ENCODE peak calls at places on chromosomes 7 and 10, in nine cellular contexts. One of them, this sample, is unnamed.

GRCh38 chr7:36309716-36310115 is 79.9 kb upstream of the ANLN start:
- DNase-seq in PC-9: no peak
- DNase-seq in glomerular endothelial cell: no peak
- DNase-seq in KBM-7: no peak
- DNase-seq in heart right ventricle: no peak
- DNase-seq in IMR-90: no peak
- DNase-seq in A549: no peak
- DNase-seq in MM.1S: no peak
- DNase-seq in activated CD4-positive, alpha-beta T cell treated with anti-CD3 and anti-CD28 coated beads, Interleukin-2, amount 50 U/mL, for 48 hours: no peak
- DNase-seq in this sample: no peak

GRCh38 chr7:2645274-2645868 is 13.6 kb downstream of the TTYH3 start:
- DNase-seq in PC-9: no peak
- DNase-seq in glomerular endothelial cell: no peak
- DNase-seq in KBM-7: peak; percentile 90
- DNase-seq in heart right ventricle: no peak
- DNase-seq in IMR-90: no peak
- DNase-seq in A549: no peak
- DNase-seq in MM.1S: peak; percentile 27
- DNase-seq in activated CD4-positive, alpha-beta T cell treated with anti-CD3 and anti-CD28 coated beads, Interleukin-2, amount 50 U/mL, for 48 hours: peak; percentile 15
- DNase-seq in this sample: no peak

GRCh38 chr10:6321880-6322279 is 119.1 kb downstream of the PFKFB3 start:
- DNase-seq in PC-9: no peak
- DNase-seq in glomerular endothelial cell: no peak
- DNase-seq in KBM-7: no peak
- DNase-seq in heart right ventricle: no peak
- DNase-seq in IMR-90: peak; percentile 59
- DNase-seq in A549: peak; percentile 25
- DNase-seq in MM.1S: no peak
- DNase-seq in activated CD4-positive, alpha-beta T cell treated with anti-CD3 and anti-CD28 coated beads, Interleukin-2, amount 50 U/mL, for 48 hours: no peak
- DNase-seq in this sample: no peak

GRCh38 chr10:34880817-34881216 is 65.7 kb upstream of the PARD3 start:
- DNase-seq in PC-9: no peak
- DNase-seq in glomerular endothelial cell: no peak
- DNase-seq in KBM-7: no peak
- DNase-seq in heart right ventricle: no peak
- DNase-seq in IMR-90: no peak
- DNase-seq in A549: no peak
- DNase-seq in MM.1S: no peak
- DNase-seq in activated CD4-positive, alpha-beta T cell treated with anti-CD3 and anti-CD28 coated beads, Interleukin-2, amount 50 U/mL, for 48 hours: no peak
- DNase-seq in this sample: no peak

GRCh38 chr7:5532520-5533335 is 109.1 kb upstream of the TNRC18 start:
- DNase-seq in PC-9: peak; percentile 85
- DNase-seq in glomerular endothelial cell: no peak
- DNase-seq in KBM-7: peak; percentile 96
- DNase-seq in heart right ventricle: peak; percentile 55
- DNase-seq in IMR-90: no peak
- DNase-seq in A549: peak; percentile 45
- DNase-seq in MM.1S: peak; percentile 30
- DNase-seq in activated CD4-positive, alpha-beta T cell treated with anti-CD3 and anti-CD28 coated beads, Interleukin-2, amount 50 U/mL, for 48 hours: peak; percentile 71
- DNase-seq in this sample: no peak

GRCh38 chr10:75127481-75127880 is 16.0 kb downstream of the SAMD8 start:
- DNase-seq in PC-9: no peak
- DNase-seq in glomerular endothelial cell: peak; percentile 56
- DNase-seq in KBM-7: no peak
- DNase-seq in heart right ventricle: no peak
- DNase-seq in IMR-90: peak; percentile 44
- DNase-seq in A549: no peak
- DNase-seq in MM.1S: no peak
- DNase-seq in activated CD4-positive, alpha-beta T cell treated with anti-CD3 and anti-CD28 coated beads, Interleukin-2, amount 50 U/mL, for 48 hours: no peak
- DNase-seq in this sample: no peak

GRCh38 chr10:63798599-63799498 is 277.6 kb downstream of the REEP3 start:
- DNase-seq in PC-9: no peak
- DNase-seq in glomerular endothelial cell: peak; percentile 89
- DNase-seq in KBM-7: peak; percentile 12
- DNase-seq in heart right ventricle: peak; percentile 54
- DNase-seq in IMR-90: peak; percentile 78
- DNase-seq in A549: peak; percentile 24
- DNase-seq in MM.1S: no peak
- DNase-seq in activated CD4-positive, alpha-beta T cell treated with anti-CD3 and anti-CD28 coated beads, Interleukin-2, amount 50 U/mL, for 48 hours: no peak
- DNase-seq in this sample: peak; percentile 20

GRCh38 chr10:4889959-4890358 is 64.0 kb downstream of the AKR1E2 start:
- DNase-seq in PC-9: no peak
- DNase-seq in glomerular endothelial cell: no peak
- DNase-seq in KBM-7: no peak
- DNase-seq in heart right ventricle: no peak
- DNase-seq in IMR-90: no peak
- DNase-seq in A549: no peak
- DNase-seq in MM.1S: no peak
- DNase-seq in activated CD4-positive, alpha-beta T cell treated with anti-CD3 and anti-CD28 coated beads, Interleukin-2, amount 50 U/mL, for 48 hours: no peak
- DNase-seq in this sample: no peak

GRCh38 chr7:99627513-99627912 is 10.8 kb downstream of the ZSCAN25 start:
- DNase-seq in PC-9: no peak
- DNase-seq in glomerular endothelial cell: no peak
- DNase-seq in KBM-7: no peak
- DNase-seq in heart right ventricle: no peak
- DNase-seq in IMR-90: no peak
- DNase-seq in A549: no peak
- DNase-seq in MM.1S: no peak
- DNase-seq in activated CD4-positive, alpha-beta T cell treated with anti-CD3 and anti-CD28 coated beads, Interleukin-2, amount 50 U/mL, for 48 hours: no peak
- DNase-seq in this sample: no peak

GRCh38 chr7:44348851-44349781 is 23.7 kb upstream of the CAMK2B start:
- DNase-seq in PC-9: no peak
- DNase-seq in glomerular endothelial cell: no peak
- DNase-seq in KBM-7: no peak
- DNase-seq in heart right ventricle: no peak
- DNase-seq in IMR-90: no peak
- DNase-seq in A549: no peak
- DNase-seq in MM.1S: no peak
- DNase-seq in activated CD4-positive, alpha-beta T cell treated with anti-CD3 and anti-CD28 coated beads, Interleukin-2, amount 50 U/mL, for 48 hours: no peak
- DNase-seq in this sample: no peak

GRCh38 chr10:123144697-123145541 is 3.0 kb upstream of the HMX2 start:
- DNase-seq in PC-9: no peak
- DNase-seq in glomerular endothelial cell: no peak
- DNase-seq in KBM-7: peak; percentile 51
- DNase-seq in heart right ventricle: no peak
- DNase-seq in IMR-90: no peak
- DNase-seq in A549: no peak
- DNase-seq in MM.1S: no peak
- DNase-seq in activated CD4-positive, alpha-beta T cell treated with anti-CD3 and anti-CD28 coated beads, Interleukin-2, amount 50 U/mL, for 48 hours: no peak
- DNase-seq in this sample: no peak

GRCh38 chr7:31493714-31494181 is 20.1 kb upstream of the ITPRID1 start:
- DNase-seq in PC-9: peak; percentile 25
- DNase-seq in glomerular endothelial cell: no peak
- DNase-seq in KBM-7: no peak
- DNase-seq in heart right ventricle: no peak
- DNase-seq in IMR-90: no peak
- DNase-seq in A549: no peak
- DNase-seq in MM.1S: no peak
- DNase-seq in activated CD4-positive, alpha-beta T cell treated with anti-CD3 and anti-CD28 coated beads, Interleukin-2, amount 50 U/mL, for 48 hours: no peak
- DNase-seq in this sample: no peak

GRCh38 chr7:149866817-149867447 is 6.8 kb upstream of the ATP6V0E2 start:
- DNase-seq in PC-9: no peak
- DNase-seq in glomerular endothelial cell: no peak
- DNase-seq in KBM-7: peak; percentile 77
- DNase-seq in heart right ventricle: peak; percentile 52
- DNase-seq in IMR-90: peak; percentile 82
- DNase-seq in A549: no peak
- DNase-seq in MM.1S: no peak
- DNase-seq in activated CD4-positive, alpha-beta T cell treated with anti-CD3 and anti-CD28 coated beads, Interleukin-2, amount 50 U/mL, for 48 hours: no peak
- DNase-seq in this sample: no peak

GRCh38 chr7:140027866-140028265 is 34.9 kb downstream of the PARP12 start:
- DNase-seq in PC-9: no peak
- DNase-seq in glomerular endothelial cell: no peak
- DNase-seq in KBM-7: no peak
- DNase-seq in heart right ventricle: no peak
- DNase-seq in IMR-90: no peak
- DNase-seq in A549: no peak
- DNase-seq in MM.1S: no peak
- DNase-seq in activated CD4-positive, alpha-beta T cell treated with anti-CD3 and anti-CD28 coated beads, Interleukin-2, amount 50 U/mL, for 48 hours: no peak
- DNase-seq in this sample: no peak

GRCh38 chr7:76397409-76398183 is 11.9 kb downstream of the SSC4D start:
- DNase-seq in PC-9: peak; percentile 81
- DNase-seq in glomerular endothelial cell: no peak
- DNase-seq in KBM-7: peak; percentile 56
- DNase-seq in heart right ventricle: peak; percentile 87
- DNase-seq in IMR-90: peak; percentile 31
- DNase-seq in A549: peak; percentile 90
- DNase-seq in MM.1S: peak; percentile 70
- DNase-seq in activated CD4-positive, alpha-beta T cell treated with anti-CD3 and anti-CD28 coated beads, Interleukin-2, amount 50 U/mL, for 48 hours: peak; percentile 90
- DNase-seq in this sample: no peak

GRCh38 chr10:126957111-126957510 is 51.9 kb downstream of the DOCK1 start:
- DNase-seq in PC-9: no peak
- DNase-seq in glomerular endothelial cell: no peak
- DNase-seq in KBM-7: no peak
- DNase-seq in heart right ventricle: no peak
- DNase-seq in IMR-90: no peak
- DNase-seq in A549: no peak
- DNase-seq in MM.1S: no peak
- DNase-seq in activated CD4-positive, alpha-beta T cell treated with anti-CD3 and anti-CD28 coated beads, Interleukin-2, amount 50 U/mL, for 48 hours: no peak
- DNase-seq in this sample: no peak

GRCh38 chr10:61899045-61899444 is 2.5 kb upstream of the ARID5B start:
- DNase-seq in PC-9: no peak
- DNase-seq in glomerular endothelial cell: no peak
- DNase-seq in KBM-7: peak; percentile 57
- DNase-seq in heart right ventricle: no peak
- DNase-seq in IMR-90: peak; percentile 85
- DNase-seq in A549: no peak
- DNase-seq in MM.1S: peak; percentile 53
- DNase-seq in activated CD4-positive, alpha-beta T cell treated with anti-CD3 and anti-CD28 coated beads, Interleukin-2, amount 50 U/mL, for 48 hours: no peak
- DNase-seq in this sample: no peak

GRCh38 chr10:96873756-96874467 is 41.8 kb downstream of the LCOR start:
- DNase-seq in PC-9: no peak
- DNase-seq in glomerular endothelial cell: no peak
- DNase-seq in KBM-7: no peak
- DNase-seq in heart right ventricle: no peak
- DNase-seq in IMR-90: no peak
- DNase-seq in A549: no peak
- DNase-seq in MM.1S: no peak
- DNase-seq in activated CD4-positive, alpha-beta T cell treated with anti-CD3 and anti-CD28 coated beads, Interleukin-2, amount 50 U/mL, for 48 hours: no peak
- DNase-seq in this sample: no peak

GRCh38 chr10:44520651-44521050 is 135.8 kb upstream of the CXCL12 start:
- DNase-seq in PC-9: no peak
- DNase-seq in glomerular endothelial cell: no peak
- DNase-seq in KBM-7: no peak
- DNase-seq in heart right ventricle: no peak
- DNase-seq in IMR-90: peak; percentile 11
- DNase-seq in A549: no peak
- DNase-seq in MM.1S: no peak
- DNase-seq in activated CD4-positive, alpha-beta T cell treated with anti-CD3 and anti-CD28 coated beads, Interleukin-2, amount 50 U/mL, for 48 hours: no peak
- DNase-seq in this sample: no peak

GRCh38 chr10:4281207-4281825 is 496.3 kb upstream of the KLF6 start:
- DNase-seq in PC-9: no peak
- DNase-seq in glomerular endothelial cell: no peak
- DNase-seq in KBM-7: no peak
- DNase-seq in heart right ventricle: no peak
- DNase-seq in IMR-90: no peak
- DNase-seq in A549: no peak
- DNase-seq in MM.1S: no peak
- DNase-seq in activated CD4-positive, alpha-beta T cell treated with anti-CD3 and anti-CD28 coated beads, Interleukin-2, amount 50 U/mL, for 48 hours: no peak
- DNase-seq in this sample: no peak

GRCh38 chr7:27611043-27611442 is 51.6 kb downstream of the HIBADH start:
- DNase-seq in PC-9: peak; percentile 49
- DNase-seq in glomerular endothelial cell: no peak
- DNase-seq in KBM-7: no peak
- DNase-seq in heart right ventricle: no peak
- DNase-seq in IMR-90: peak; percentile 41
- DNase-seq in A549: no peak
- DNase-seq in MM.1S: no peak
- DNase-seq in activated CD4-positive, alpha-beta T cell treated with anti-CD3 and anti-CD28 coated beads, Interleukin-2, amount 50 U/mL, for 48 hours: no peak
- DNase-seq in this sample: no peak

GRCh38 chr10:48496831-48497792 is 107.8 kb downstream of the ARHGAP22 start:
- DNase-seq in PC-9: peak; percentile 37
- DNase-seq in glomerular endothelial cell: no peak
- DNase-seq in KBM-7: peak; percentile 73
- DNase-seq in heart right ventricle: no peak
- DNase-seq in IMR-90: peak; percentile 78
- DNase-seq in A549: no peak
- DNase-seq in MM.1S: no peak
- DNase-seq in activated CD4-positive, alpha-beta T cell treated with anti-CD3 and anti-CD28 coated beads, Interleukin-2, amount 50 U/mL, for 48 hours: no peak
- DNase-seq in this sample: no peak

GRCh38 chr10:69458426-69459100 is 7.3 kb downstream of the TSPAN15 start:
- DNase-seq in PC-9: peak; percentile 97
- DNase-seq in glomerular endothelial cell: no peak
- DNase-seq in KBM-7: no peak
- DNase-seq in heart right ventricle: no peak
- DNase-seq in IMR-90: no peak
- DNase-seq in A549: no peak
- DNase-seq in MM.1S: no peak
- DNase-seq in activated CD4-positive, alpha-beta T cell treated with anti-CD3 and anti-CD28 coated beads, Interleukin-2, amount 50 U/mL, for 48 hours: no peak
- DNase-seq in this sample: no peak

GRCh38 chr7:92608380-92609322 is 18.5 kb upstream of the FAM133B start:
- DNase-seq in PC-9: no peak
- DNase-seq in glomerular endothelial cell: no peak
- DNase-seq in KBM-7: no peak
- DNase-seq in heart right ventricle: peak; percentile 24
- DNase-seq in IMR-90: no peak
- DNase-seq in A549: no peak
- DNase-seq in MM.1S: no peak
- DNase-seq in activated CD4-positive, alpha-beta T cell treated with anti-CD3 and anti-CD28 coated beads, Interleukin-2, amount 50 U/mL, for 48 hours: no peak
- DNase-seq in this sample: no peak

GRCh38 chr10:93977442-93977841 is 16.3 kb upstream of the PLCE1 start:
- DNase-seq in PC-9: no peak
- DNase-seq in glomerular endothelial cell: no peak
- DNase-seq in KBM-7: no peak
- DNase-seq in heart right ventricle: no peak
- DNase-seq in IMR-90: no peak
- DNase-seq in A549: no peak
- DNase-seq in MM.1S: no peak
- DNase-seq in activated CD4-positive, alpha-beta T cell treated with anti-CD3 and anti-CD28 coated beads, Interleukin-2, amount 50 U/mL, for 48 hours: no peak
- DNase-seq in this sample: no peak

GRCh38 chr10:119602241-119603095 is 5.7 kb upstream of the TIAL1 start:
- DNase-seq in PC-9: peak; percentile 16
- DNase-seq in glomerular endothelial cell: no peak
- DNase-seq in KBM-7: peak; percentile 66
- DNase-seq in heart right ventricle: no peak
- DNase-seq in IMR-90: no peak
- DNase-seq in A549: peak; percentile 38
- DNase-seq in MM.1S: peak; percentile 33
- DNase-seq in activated CD4-positive, alpha-beta T cell treated with anti-CD3 and anti-CD28 coated beads, Interleukin-2, amount 50 U/mL, for 48 hours: peak; percentile 39
- DNase-seq in this sample: no peak

GRCh38 chr10:79066460-79067240 is 2.1 kb upstream of the ZMIZ1 start:
- DNase-seq in PC-9: peak; percentile 36
- DNase-seq in glomerular endothelial cell: no peak
- DNase-seq in KBM-7: no peak
- DNase-seq in heart right ventricle: no peak
- DNase-seq in IMR-90: peak; percentile 35
- DNase-seq in A549: peak; percentile 76
- DNase-seq in MM.1S: peak; percentile 12
- DNase-seq in activated CD4-positive, alpha-beta T cell treated with anti-CD3 and anti-CD28 coated beads, Interleukin-2, amount 50 U/mL, for 48 hours: peak; percentile 7
- DNase-seq in this sample: no peak

GRCh38 chr7:123749537-123749857 is 694 bp upstream of the WASL start:
- DNase-seq in PC-9: no peak
- DNase-seq in glomerular endothelial cell: no peak
- DNase-seq in KBM-7: no peak
- DNase-seq in heart right ventricle: peak; percentile 15
- DNase-seq in IMR-90: peak; percentile 67
- DNase-seq in A549: peak; percentile 82
- DNase-seq in MM.1S: no peak
- DNase-seq in activated CD4-positive, alpha-beta T cell treated with anti-CD3 and anti-CD28 coated beads, Interleukin-2, amount 50 U/mL, for 48 hours: no peak
- DNase-seq in this sample: no peak

This sample was measured in Panc1.